ENCODE peak calls at places on chromosomes 2 and 18, in four cellular contexts. T, E, M and Z are unnamed samples. For H3K36me3, the result is how much of the 10 kb centered on the place peaks cover.

GRCh38 chr2:162369577-162369976 is 25.6 kb downstream of the GCA start:
- DNase-seq in E (no peak), M (no peak), T (no peak), Z (no peak)

GRCh38 chr18:54843302-54843701 is 15.0 kb downstream of the RAB27B start:
- DNase-seq in T (no peak), M (no peak), E (no peak), Z (no peak)

GRCh38 chr2:143357956-143358355 is 228.7 kb downstream of the ARHGAP15 start:
- DNase-seq in T (no peak), M (no peak), E (no peak), Z (no peak)

GRCh38 chr2:43818761-43819160 is 19.9 kb downstream of the ABCG5 start:
- DNase-seq in M (no peak), T (no peak), E (peak), Z (no peak)

GRCh38 chr2:43467889-43468288 is 127.9 kb downstream of the THADA start:
- DNase-seq in M (no peak), T (no peak), E (no peak), Z (no peak)

GRCh38 chr2:26792720-26793119 is 6.9 kb downstream of the CENPA start:
- DNase-seq in M (no peak), E (no peak), T (no peak), Z (no peak)

GRCh38 chr2:15471606-15472005 is 89.5 kb downstream of the NBAS start:
- DNase-seq in T (peak), E (no peak), M (no peak), Z (no peak)

GRCh38 chr18:48542513-48543181 is 3.8 kb downstream of the CTIF start:
- DNase-seq in T (peak), M (no peak), E (no peak), Z (no peak)

GRCh38 chr2:177553176-177553909 is 160.8 kb downstream of the AGPS start:
- DNase-seq in T (no peak), M (no peak), E (no peak), Z (no peak)

GRCh38 chr2:235966396-235966795 is 201.8 kb downstream of the GBX2 start:
- DNase-seq in M (no peak), T (peak), E (no peak), Z (no peak)

GRCh38 chr2:19819097-19820065 is 82.4 kb downstream of the TTC32 start:
- DNase-seq in E (no peak), M (no peak), T (no peak), Z (no peak)

GRCh38 chr18:58788971-58789797 is 75.5 kb upstream of the ZNF532 start:
- DNase-seq in M (no peak), T (peak), E (no peak), Z (peak)

GRCh38 chr2:85655961-85656403 is 12.0 kb downstream of the SFTPB start:
- DNase-seq in M (no peak), E (no peak), T (no peak), Z (no peak)

GRCh38 chr18:78145096-78145495 is 834.5 kb upstream of the SALL3 start:
- DNase-seq in T (no peak), M (no peak), E (no peak), Z (no peak)

GRCh38 chr2:8154270-8154669 is 527.6 kb upstream of the ID2 start:
- DNase-seq in T (no peak), M (no peak), E (no peak), Z (no peak)

GRCh38 chr2:207148025-207148424 is 17.7 kb downstream of the KLF7 start:
- DNase-seq in E (no peak), T (no peak), M (no peak), Z (peak)

GRCh38 chr18:34985963-34986362 is 55.2 kb upstream of the MAPRE2 start:
- DNase-seq in E (no peak), M (no peak), T (no peak), Z (no peak)

GRCh38 chr2:30217644-30218361 is 13.5 kb upstream of the LBH start:
- DNase-seq in T (peak), E (peak), M (no peak), Z (peak)

GRCh38 chr2:96963316-96963715 is 23.1 kb downstream of the FAM178B start:
- DNase-seq in E (no peak), T (no peak), M (no peak), Z (peak)

GRCh38 chr2:102606353-102606752 is 13.0 kb upstream of the SLC9A2 start:
- DNase-seq in M (no peak), E (no peak), T (peak), Z (peak)

GRCh38 chr18:55779461-55779710 is 191.4 kb upstream of the TCF4 start:
- DNase-seq in M (no peak), T (no peak), E (no peak), Z (peak)

GRCh38 chr2:112168422-112169124 is 30.4 kb downstream of the FBLN7 start:
- DNase-seq in T (no peak), M (no peak), E (no peak), Z (no peak)

GRCh38 chr2:204177977-204178522 is 241.5 kb downstream of the ICOS start:
- DNase-seq in E (peak), M (peak), T (peak), Z (peak)

GRCh38 chr2:207483477-207483876 is 46.3 kb upstream of the CREB1 start:
- DNase-seq in E (no peak), T (no peak), M (no peak), Z (no peak)

GRCh38 chr18:55319517-55319905 is 268.5 kb downstream of the TCF4 start:
- DNase-seq in M (no peak), E (no peak), T (no peak), Z (no peak)

GRCh38 chr18:65768379-65768778 is 17.6 kb downstream of the CDH7 start:
- DNase-seq in E (no peak), T (peak), M (no peak), Z (no peak)

GRCh38 chr2:8624855-8625398 is 56.9 kb upstream of the ID2 start:
- DNase-seq in E (no peak), M (peak), T (peak), Z (no peak)

GRCh38 chr2:238055841-238056240 is 5.0 kb upstream of the SCLY start:
- DNase-seq in T (no peak), E (no peak), M (no peak), Z (no peak)

GRCh38 chr2:101696272-101697123 is 1.0 kb upstream of the MAP4K4 start:
- DNase-seq in M (peak), T (peak), E (peak), Z (peak)

GRCh38 chr18:78818961-78819360 is 160.7 kb upstream of the SALL3 start:
- DNase-seq in E (no peak), T (no peak), M (no peak), Z (no peak)

GRCh38 chr2:133765693-133766092 is 197.4 kb upstream of the NCKAP5 start:
- DNase-seq in M (no peak), E (no peak), T (peak), Z (peak)

GRCh38 chr18:36114251-36114650 is 14.9 kb downstream of the SLC39A6 start:
- DNase-seq in E (no peak), M (no peak), T (no peak), Z (no peak)

GRCh38 chr2:120236296-120236695 is 13.1 kb upstream of the TMEM185B start:
- DNase-seq in E (no peak), T (no peak), M (no peak), Z (no peak)

GRCh38 chr2:69827796-69828540 is 1.5 kb upstream of the GMCL1 start:
- DNase-seq in M (no peak), E (no peak), T (no peak), Z (no peak)

GRCh38 chr18:25736516-25736915 is 353.9 kb downstream of the SS18 start:
- DNase-seq in M (no peak), E (no peak), T (no peak), Z (no peak)

GRCh38 chr2:171810409-171810993 is 83.5 kb downstream of the SLC25A12 start:
- DNase-seq in E (no peak), M (no peak), T (no peak), Z (no peak)
- H3K36me3 ChIP-seq in E (under half), M (under half), T (under half), Z (under half)

DNA sequence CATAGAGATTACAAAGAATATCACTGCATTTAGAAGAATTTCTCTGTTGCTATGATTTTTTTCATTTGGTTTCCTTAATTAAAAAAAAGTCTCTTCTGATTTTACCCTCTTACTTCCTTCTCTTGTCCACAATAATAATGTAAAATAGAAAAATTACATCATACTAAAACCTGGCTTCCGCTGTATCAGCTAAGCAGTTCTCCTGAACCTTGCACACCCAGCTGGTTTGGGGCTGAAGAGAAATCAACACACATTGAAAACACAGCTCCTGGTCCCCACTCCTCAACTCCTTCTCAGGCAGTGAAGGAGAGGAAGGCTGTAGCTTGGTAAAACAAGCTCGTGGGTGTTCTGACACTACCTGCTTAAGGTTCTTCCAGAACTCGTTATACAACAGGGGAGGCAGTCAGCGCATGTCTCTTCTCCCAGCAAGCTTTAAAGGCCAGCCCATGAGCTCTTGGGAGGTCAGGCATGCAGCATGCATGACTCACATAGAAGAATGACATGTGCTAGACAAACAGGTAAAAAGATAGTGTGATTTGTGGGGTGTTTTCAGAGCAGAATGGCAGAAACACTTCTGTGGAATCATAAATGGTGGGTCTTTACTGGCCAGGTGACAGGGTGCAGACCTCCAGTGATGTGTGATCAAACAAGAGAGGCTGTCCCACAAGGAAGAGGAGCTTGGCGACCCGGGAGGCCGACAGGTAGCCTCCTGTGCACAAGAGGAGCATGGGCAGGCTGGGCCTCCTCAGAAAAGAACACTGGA is 69.1 kb downstream of the UXS1 start:
- DNase-seq in E (no peak), M (no peak), T (peak), Z (no peak)
- H3K36me3 ChIP-seq in E (under half), M (under half), T (under half), Z (under half)

GRCh38 chr18:199768-200167 is 41.4 kb downstream of the USP14 start:
- DNase-seq in M (no peak), T (no peak), E (no peak), Z (no peak)

GRCh38 chr18:195651-196050 is 37.3 kb downstream of the USP14 start:
- DNase-seq in T (no peak), M (no peak), E (no peak), Z (no peak)

GRCh38 chr18:199214-199613 is 40.9 kb downstream of the USP14 start:
- DNase-seq in E (no peak), M (no peak), T (no peak), Z (no peak)
- H3K36me3 ChIP-seq in E (under half), M (under half), T (under half), Z (under half)

GRCh38 chr2:135140606-135141005 is 88.5 kb downstream of the RAB3GAP1 start:
- DNase-seq in M (no peak), T (no peak), E (no peak), Z (no peak)
- H3K36me3 ChIP-seq in M (under half), T (under half), E (under half), Z (under half)

DNA sequence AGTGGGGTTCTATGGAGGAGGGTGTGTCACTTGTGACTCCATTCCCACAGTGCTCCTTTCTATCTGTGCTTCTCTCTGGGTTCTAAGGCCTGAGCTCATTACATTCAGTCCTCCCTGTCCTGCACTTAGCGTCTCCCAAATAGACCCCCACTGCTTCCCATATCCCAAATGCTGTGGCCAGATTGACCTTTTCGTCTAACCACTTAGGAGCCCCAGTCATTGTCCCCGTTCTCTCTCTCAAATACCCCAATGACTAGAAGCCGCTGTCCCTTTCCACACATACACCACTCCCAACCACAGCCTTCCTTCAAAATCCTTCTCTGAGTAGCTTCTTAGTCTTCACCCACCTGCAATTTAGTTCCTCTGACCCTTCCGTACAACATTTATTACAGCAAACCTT is 146.5 kb downstream of the TRIM43 start:
- DNase-seq in M (no peak), T (no peak), E (no peak), Z (no peak)
- H3K36me3 ChIP-seq in M (under half), T (under half), E (under half), Z (under half)

GRCh38 chr2:219423656-219424378 is 5.6 kb downstream of the DES start:
- DNase-seq in T (no peak), M (no peak), E (no peak), Z (no peak)
- H3K36me3 ChIP-seq in T (under half), M (under half), E (under half), Z (under half)

GRCh38 chr18:23667114-23667513 is 4.4 kb upstream of the ANKRD29 start:
- DNase-seq in E (no peak), T (no peak), M (no peak), Z (no peak)

GRCh38 chr18:23662309-23663263 is at the start of gene ANKRD29:
- DNase-seq in M (peak), T (peak), E (peak), Z (peak)

GRCh38 chr18:23658296-23658695 is 4.4 kb downstream of the ANKRD29 start:
- DNase-seq in E (no peak), T (no peak), M (no peak), Z (no peak)

GRCh38 chr18:23664674-23665073 is 2.0 kb upstream of the ANKRD29 start:
- DNase-seq in E (no peak), T (no peak), M (no peak), Z (no peak)

GRCh38 chr18:23661735-23662308 is 889 bp downstream of the ANKRD29 start:
- DNase-seq in T (no peak), M (no peak), E (no peak), Z (no peak)
- H3K36me3 ChIP-seq in T (under half), M (under half), E (under half), Z (under half)